ENCODE peak calls at places on chromosomes 2 and 18, in eight cellular contexts. C is T-helper 22 cell; X is GM20000; E is endothelial cell; U is activated T-helper 9 cell treated with anti-CD3 and anti-CD28 coated beads, Interleukin-2, amount 50 U/mL, for 16 hours; R is globus pallidus; I is aorta; F is activated naive CD4-positive, alpha-beta T cell. T is an unnamed sample.

GRCh38 chr2:65035544-65035943 is 20.7 kb upstream of the CEP68 start:
- DNase-seq in I (no peak), C (no peak), R (no peak), F (no peak), E (no peak), U (no peak), X (no peak), T (no peak)

GRCh38 chr2:152657042-152657441 is 60.2 kb downstream of the PRPF40A start:
- DNase-seq in U (no peak), F (no peak), X (no peak), E (no peak), C (no peak), I (no peak), R (no peak), T (no peak)

GRCh38 chr2:55137024-55137958 is 87.0 kb upstream of the RTN4 start:
- DNase-seq in C (no peak), E (no peak), X (no peak), R (peak; percentile 81), F (no peak), I (no peak), U (no peak), T (peak; percentile 53)

GRCh38 chr2:45444991-45445390 is 166.1 kb downstream of the SRBD1 start:
- DNase-seq in X (no peak), F (no peak), I (no peak), C (no peak), U (no peak), E (no peak), R (no peak), T (no peak)

GRCh38 chr2:238475034-238475433 is 48.3 kb downstream of the ASB1 start:
- DNase-seq in R (no peak), E (no peak), X (no peak), C (no peak), F (no peak), U (no peak), I (no peak), T (no peak)

GRCh38 chr2:179622122-179622521 is 239.3 kb downstream of the ZNF385B start:
- DNase-seq in X (no peak), U (no peak), C (no peak), R (no peak), F (no peak), E (no peak), I (no peak), T (no peak)

GRCh38 chr2:1731963-1732768 is 12.1 kb downstream of the PXDN start:
- DNase-seq in C (no peak), E (no peak), R (no peak), X (no peak), F (no peak), I (peak; percentile 76), U (no peak), T (no peak)

GRCh38 chr18:75211721-75212625 is 1.4 kb downstream of the TSHZ1 start:
- DNase-seq in E (peak; percentile 49), R (no peak), F (no peak), U (peak; percentile 17), X (peak; percentile 59), I (peak; percentile 83), C (no peak), T (peak; percentile 54)

GRCh38 chr2:42902939-42903709 is 110.7 kb upstream of the HAAO start:
- DNase-seq in F (no peak), I (no peak), X (no peak), U (no peak), R (no peak), E (no peak), C (no peak), T (no peak)

GRCh38 chr2:215461836-215462532 is 26.1 kb upstream of the FN1 start:
- DNase-seq in U (no peak), C (no peak), F (no peak), E (no peak), I (no peak), R (no peak), X (no peak), T (no peak)

GRCh38 chr18:68215931-68216330 is 499.0 kb downstream of the TMX3 start:
- DNase-seq in E (no peak), U (no peak), X (no peak), C (no peak), I (no peak), R (no peak), F (no peak), T (no peak)

GRCh38 chr18:48540329-48541025 is 1.6 kb downstream of the CTIF start:
- DNase-seq in I (peak; percentile 91), R (peak; percentile 65), C (peak; percentile 17), E (peak; percentile 68), U (peak; percentile 44), X (peak; percentile 82), F (no peak), T (peak; percentile 81)

GRCh38 chr2:203534486-203535077 is 519 bp downstream of the RAPH1 start:
- DNase-seq in U (peak; percentile 21), I (no peak), E (no peak), C (peak; percentile 32), X (peak; percentile 47), F (no peak), R (no peak), T (peak; percentile 22)

GRCh38 chr2:172021955-172022354 is 22.2 kb downstream of the METAP1D start:
- DNase-seq in U (no peak), C (no peak), X (no peak), I (no peak), E (no peak), R (no peak), F (no peak), T (no peak)

GRCh38 chr2:85505551-85506238 is 33.3 kb upstream of the MAT2A start:
- DNase-seq in F (no peak), C (no peak), X (no peak), R (no peak), E (no peak), I (no peak), U (no peak), T (no peak)

GRCh38 chr2:164061129-164061746 is 325.4 kb upstream of the FIGN start:
- DNase-seq in F (no peak), I (no peak), X (peak; percentile 30), R (peak; percentile 53), E (peak; percentile 63), U (no peak), C (no peak), T (peak; percentile 81)

GRCh38 chr2:96342085-96342484 is 6.5 kb downstream of the NCAPH start:
- DNase-seq in X (no peak), C (peak; percentile 73), U (peak; percentile 29), I (no peak), R (no peak), F (no peak), E (no peak), T (peak; percentile 13)

GRCh38 chr2:95040470-95040869 is 15.0 kb downstream of the MAL start:
- DNase-seq in U (no peak), X (no peak), E (no peak), F (no peak), R (no peak), C (no peak), I (no peak), T (no peak)

GRCh38 chr2:188971316-188971930 is 2.8 kb upstream of the COL3A1 start:
- DNase-seq in X (no peak), C (no peak), F (no peak), U (no peak), R (no peak), I (no peak), E (no peak), T (no peak)

GRCh38 chr2:192414794-192415193 is 220.1 kb upstream of the TMEFF2 start:
- DNase-seq in E (no peak), I (peak; percentile 64), F (no peak), X (no peak), C (no peak), U (no peak), R (no peak), T (no peak)

GRCh38 chr2:120442923-120443571 is 97.1 kb downstream of the INHBB start:
- DNase-seq in C (no peak), I (peak; percentile 77), E (peak; percentile 49), R (no peak), F (no peak), X (no peak), U (no peak), T (no peak)

GRCh38 chr2:168192839-168193616 is 54.4 kb downstream of the STK39 start:
- DNase-seq in R (no peak), X (no peak), E (no peak), I (no peak), C (peak; percentile 21), U (no peak), F (no peak), T (peak; percentile 30)

GRCh38 chr2:157692768-157693167 is 64.1 kb upstream of the ACVR1C start:
- DNase-seq in F (no peak), U (no peak), I (no peak), E (no peak), C (no peak), R (no peak), X (no peak), T (no peak)

GRCh38 chr2:130762031-130762909 is 6.9 kb downstream of the AMER3 start:
- DNase-seq in F (no peak), E (no peak), U (no peak), R (no peak), X (no peak), C (no peak), I (no peak), T (no peak)

GRCh38 chr2:191604154-191604553 is 73.8 kb upstream of the NABP1 start:
- DNase-seq in I (no peak), E (no peak), U (no peak), R (no peak), C (no peak), X (no peak), F (no peak), T (no peak)

GRCh38 chr2:69716555-69717120 is 25.3 kb upstream of the ANXA4 start:
- DNase-seq in C (no peak), R (no peak), F (no peak), I (no peak), U (no peak), E (no peak), X (no peak), T (no peak)

GRCh38 chr2:104861295-104862060 is 7.6 kb downstream of the POU3F3 start:
- DNase-seq in R (peak; percentile 71), X (peak; percentile 18), I (no peak), C (no peak), E (no peak), U (no peak), F (no peak), T (no peak)

GRCh38 chr18:50011813-50012445 is 183.0 kb downstream of the MYO5B start:
- DNase-seq in C (no peak), F (no peak), I (no peak), U (no peak), X (no peak), R (no peak), E (no peak), T (no peak)

GRCh38 chr2:213104089-213104902 is 47.1 kb downstream of the IKZF2 start:
- DNase-seq in F (no peak), U (no peak), X (no peak), E (no peak), I (no peak), C (no peak), R (no peak), T (peak; percentile 65)

GRCh38 chr2:216341151-216341550 is 31.1 kb downstream of the MARCHF4 start:
- DNase-seq in C (no peak), X (no peak), I (no peak), E (no peak), R (no peak), U (no peak), F (no peak), T (no peak)

GRCh38 chr18:67551146-67551545 is 34.6 kb upstream of the DSEL start:
- DNase-seq in C (no peak), U (no peak), R (no peak), I (no peak), E (no peak), X (no peak), F (no peak), T (no peak)

GRCh38 chr2:197011777-197012641 is 85.5 kb upstream of the PGAP1 start:
- DNase-seq in R (peak; percentile 90), X (peak; percentile 63), E (peak; percentile 20), F (no peak), U (no peak), C (no peak), I (no peak), T (peak; percentile 80)

GRCh38 chr18:23238651-23239349 is 103.5 kb downstream of the CABLES1 start:
- DNase-seq in X (no peak), I (no peak), R (no peak), U (no peak), C (no peak), E (no peak), F (no peak), T (no peak)

GRCh38 chr2:54457326-54458023 is 1.3 kb downstream of the SPTBN1 start:
- DNase-seq in C (no peak), E (peak; percentile 34), F (no peak), I (no peak), X (peak; percentile 34), U (no peak), R (peak; percentile 58), T (no peak)